ENCODE peak calls at places on chromosomes 16 and 17, in four cellular contexts. D is cardiac fibroblast, T is fibroblast of lung, S is retinal pigment epithelial cell. Y is an unnamed sample.

GRCh38 chr16:66751135-66751991 is at the start of gene DYNC1LI2:
- DNase-seq in D (peak), S (no peak), T (peak), Y (no peak)

GRCh38 chr16:78988361-78988992 is 612.1 kb downstream of the MAF start:
- DNase-seq in S (no peak), T (no peak), D (no peak), Y (no peak)

GRCh38 chr16:17457997-17458396 is 12.8 kb downstream of the XYLT1 start:
- DNase-seq in S (no peak), D (no peak), T (no peak), Y (no peak)

GRCh38 chr16:2586241-2586640 is 48.4 kb downstream of the PDPK1 start:
- DNase-seq in D (no peak), S (no peak), T (no peak), Y (no peak)

GRCh38 chr17:12966413-12966812 is 51.4 kb downstream of the ELAC2 start:
- DNase-seq in D (no peak), S (no peak), T (no peak), Y (no peak)

GRCh38 chr16:71459510-71459909 is 2.5 kb downstream of the ZNF23 start:
- DNase-seq in T (no peak), S (no peak), D (no peak), Y (no peak)

GRCh38 chr16:1645914-1646525 is 32.1 kb upstream of the JPT2 start:
- DNase-seq in D (peak), S (no peak), T (peak), Y (no peak)

GRCh38 chr17:74467221-74467951 is 952 bp downstream of the CD300A start:
- DNase-seq in S (no peak), T (no peak), D (no peak), Y (no peak)

GRCh38 chr16:4081577-4082021 is 34.6 kb downstream of the ADCY9 start:
- DNase-seq in T (peak), D (no peak), S (no peak), Y (no peak)

GRCh38 chr16:58366247-58367031 is 25.8 kb upstream of the GINS3 start:
- DNase-seq in D (peak), T (peak), S (peak), Y (no peak)

GRCh38 chr16:14486520-14487303 is 143.3 kb downstream of the PARN start:
- DNase-seq in S (peak), D (peak), T (peak), Y (peak)

GRCh38 chr17:35612924-35613521 is 25.9 kb downstream of the AP2B1 start:
- DNase-seq in S (peak), D (peak), T (peak), Y (peak)

GRCh38 chr16:843771-844170 is 43.2 kb upstream of the GNG13 start:
- DNase-seq in S (no peak), T (no peak), D (no peak), Y (no peak)

GRCh38 chr17:77645441-77646430 is 312.8 kb upstream of the TNRC6C start:
- DNase-seq in S (no peak), D (peak), T (peak), Y (no peak)

GRCh38 chr16:4320571-4321137 is 4.8 kb downstream of the GLIS2 start:
- DNase-seq in S (no peak), D (no peak), T (no peak), Y (no peak)

GRCh38 chr17:54426287-54426886 is 474.3 kb upstream of the TOM1L1 start:
- DNase-seq in T (no peak), S (no peak), D (peak), Y (no peak)

GRCh38 chr17:19017804-19018599 is 13.4 kb upstream of the FAM83G start:
- DNase-seq in S (no peak), D (no peak), T (no peak), Y (no peak)

GRCh38 chr16:53465606-53466290 is 31.5 kb downstream of the RBL2 start:
- DNase-seq in D (peak), T (peak), S (peak), Y (peak)

GRCh38 chr16:19997264-19997663 is 76.4 kb downstream of the GPR139 start:
- DNase-seq in T (no peak), S (no peak), D (no peak), Y (no peak)

GRCh38 chr17:45092932-45093430 is 31.9 kb downstream of the NMT1 start:
- DNase-seq in D (peak), S (peak), T (peak), Y (peak)

GRCh38 chr16:17339764-17340541 is 130.8 kb downstream of the XYLT1 start:
- DNase-seq in S (no peak), T (peak), D (no peak), Y (no peak)

GRCh38 chr17:81339180-81339501 is 44.0 kb upstream of the SLC38A10 start:
- DNase-seq in S (no peak), D (no peak), T (no peak), Y (no peak)

GRCh38 chr17:8628609-8629169 is 1.8 kb downstream of the MYH10 start:
- DNase-seq in T (no peak), D (no peak), S (no peak), Y (no peak)

GRCh38 chr17:8630802-8631553 is 453 bp upstream of the MYH10 start:
- DNase-seq in T (peak), S (peak), D (peak), Y (peak)

GRCh38 chr17:8631554-8631877 is 991 bp upstream of the MYH10 start:
- DNase-seq in S (no peak), D (no peak), T (peak), Y (no peak)

GRCh38 chr17:8629371-8630226 is 926 bp downstream of the MYH10 start:
- DNase-seq in S (no peak), T (peak), D (peak), Y (no peak)

DNA sequence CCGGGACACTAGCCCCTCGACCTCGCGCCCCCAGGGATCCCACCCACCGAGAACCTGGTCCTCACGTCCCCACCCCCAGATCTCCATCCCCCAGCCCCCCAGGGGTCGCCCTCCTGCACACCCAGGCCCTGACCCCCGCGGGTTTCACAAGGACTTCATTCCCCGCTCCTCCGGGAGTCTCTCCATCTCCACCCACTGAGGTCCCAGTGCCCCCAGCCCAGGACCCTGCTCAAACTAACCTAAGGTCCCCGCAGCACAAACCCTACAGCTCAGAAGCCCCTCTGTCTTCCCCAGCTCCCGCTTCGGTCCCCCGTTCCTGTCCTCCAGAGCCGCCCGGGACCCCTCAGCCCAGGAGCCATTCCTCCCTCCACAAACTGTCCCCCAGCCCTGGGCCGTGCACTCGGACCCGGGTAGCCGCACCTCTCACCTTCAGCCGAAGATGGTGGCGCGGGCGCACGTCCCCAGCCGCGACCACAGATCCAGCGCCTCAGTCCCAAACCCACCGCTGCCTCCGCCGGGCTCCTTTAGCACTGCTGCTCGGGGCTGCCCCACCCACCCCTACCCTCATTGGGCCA is at the start of gene MYH10:
- DNase-seq in T (no peak), D (no peak), S (no peak), Y (no peak)
- TF ChIP-seq CTCF in T (peak), D (peak), S (peak), Y (peak)

GRCh38 chr17:1180958-1181768 is 1.4 kb upstream of the ABR start:
- DNase-seq in D (no peak), S (no peak), T (no peak), Y (no peak)
- H3K4me3 ChIP-seq in D (no peak), S (no peak), T (no peak), Y (no peak)

GRCh38 chr17:17797119-17797809 is 39.5 kb downstream of the SREBF1 start:
- DNase-seq in T (no peak), D (no peak), S (no peak), Y (no peak)

GRCh38 chr17:17798010-17798556 is 38.7 kb downstream of the SREBF1 start:
- DNase-seq in S (no peak), T (no peak), D (no peak), Y (no peak)

GRCh38 chr17:17800504-17801021 is 36.2 kb downstream of the SREBF1 start:
- DNase-seq in T (no peak), D (no peak), S (no peak), Y (no peak)

GRCh38 chr17:17796787-17797061 is 40.1 kb downstream of the SREBF1 start:
- DNase-seq in D (no peak), T (no peak), S (no peak), Y (no peak)

DNA sequence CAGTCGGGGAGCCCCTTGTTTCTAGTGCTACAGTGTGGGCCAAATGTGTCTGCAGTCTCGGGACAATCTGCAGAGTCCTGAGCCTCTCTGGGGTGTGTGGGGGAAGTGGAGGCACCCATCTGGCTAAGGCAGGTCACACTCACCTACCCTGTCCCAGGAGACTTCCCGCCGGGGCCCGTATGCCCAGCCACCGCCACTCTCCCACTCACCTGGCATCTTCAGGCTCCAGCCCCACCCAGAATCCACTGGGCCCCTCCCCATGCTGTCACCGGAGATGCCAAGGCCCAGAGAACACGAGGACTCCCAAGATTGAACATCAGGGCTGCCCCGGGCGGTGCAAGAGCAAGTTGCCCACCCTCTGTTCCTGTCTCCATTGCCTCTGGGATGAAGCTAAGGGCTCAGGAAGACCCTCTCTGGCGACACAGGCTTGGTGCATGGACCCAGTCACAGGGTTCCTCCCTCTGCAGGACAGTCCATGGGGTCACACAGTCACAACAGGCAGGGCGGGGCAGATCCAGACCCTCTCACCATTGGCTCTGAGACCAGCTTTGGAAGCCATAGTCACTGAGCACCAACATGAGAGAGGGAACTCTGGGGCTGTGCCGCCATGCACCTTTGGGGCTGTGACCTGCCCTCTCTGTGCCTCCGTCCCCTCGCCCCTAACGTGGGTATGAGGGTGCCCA is 38.1 kb downstream of the SREBF1 start:
- DNase-seq in S (no peak), D (no peak), T (no peak), Y (no peak)
- TF ChIP-seq CTCF in S (no peak), D (no peak), T (no peak), Y (no peak)

DNA sequence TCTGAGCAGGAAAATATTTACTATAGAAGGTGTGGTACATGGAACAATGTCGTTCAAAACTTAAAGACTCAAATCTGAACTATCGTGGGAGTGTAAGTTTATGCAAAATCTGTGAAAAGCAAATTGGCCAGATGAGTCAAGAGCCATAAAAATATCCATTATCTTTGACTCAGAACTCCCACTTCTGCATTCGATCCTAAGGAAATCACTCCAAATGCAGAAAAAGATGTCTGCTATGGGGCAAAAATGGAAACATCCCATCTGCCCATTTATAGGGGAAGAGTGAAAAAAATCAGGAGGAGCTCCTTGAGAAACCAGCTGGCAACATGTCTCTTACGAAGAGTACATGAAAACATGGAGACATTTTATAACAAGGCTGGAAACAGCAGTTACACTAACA is 43.6 kb upstream of the CCDC182 start:
- DNase-seq in S (no peak), T (no peak), D (no peak), Y (no peak)
- H3K4me3 ChIP-seq in S (no peak), T (no peak), D (no peak), Y (no peak)

GRCh38 chr16:51988977-51989376 is 558.0 kb downstream of the TOX3 start:
- DNase-seq in S (no peak), T (no peak), D (no peak), Y (no peak)

GRCh38 chr16:51981725-51982124 is 565.2 kb downstream of the TOX3 start:
- DNase-seq in T (no peak), S (no peak), D (no peak), Y (no peak)

GRCh38 chr16:51984395-51984794 is 562.5 kb downstream of the TOX3 start:
- DNase-seq in D (no peak), T (no peak), S (no peak), Y (no peak)

GRCh38 chr16:51987519-51987918 is 559.4 kb downstream of the TOX3 start:
- DNase-seq in T (no peak), S (no peak), D (no peak), Y (no peak)

GRCh38 chr16:51982715-51983680 is 563.9 kb downstream of the TOX3 start:
- DNase-seq in S (peak), T (peak), D (peak), Y (peak)
- TF ChIP-seq CTCF in S (peak), T (peak), D (peak), Y (peak)